ENCODE peak calls at places on chromosomes 2 and 18, in six cellular contexts. G, A, V, J, Q and E are unnamed samples.

GRCh38 chr2:60377825-60378224 is 175.6 kb downstream of the BCL11A start:
- DNase-seq in Q (no peak), J (no peak), G (no peak), A (no peak), V (no peak), E (no peak)

GRCh38 chr2:163191372-163191771 is 352.8 kb upstream of the KCNH7 start:
- DNase-seq in V (no peak), J (peak), A (no peak), Q (peak), G (no peak), E (no peak)

GRCh38 chr2:195472835-195473234 is 184.2 kb upstream of the SLC39A10 start:
- DNase-seq in G (no peak), V (no peak), Q (no peak), J (no peak), A (no peak), E (no peak)

GRCh38 chr2:173590278-173590811 is 235.7 kb downstream of the CDCA7 start:
- DNase-seq in A (no peak), G (peak), J (no peak), V (no peak), Q (peak), E (no peak)

GRCh38 chr2:99809259-99809900 is 319.6 kb upstream of the REV1 start:
- DNase-seq in G (no peak), A (no peak), V (no peak), Q (no peak), J (no peak), E (no peak)

GRCh38 chr2:204842731-204843490 is 297.6 kb downstream of the PARD3B start:
- DNase-seq in V (no peak), J (no peak), Q (peak), A (no peak), G (peak), E (no peak)

GRCh38 chr2:239390546-239391285 is 10.1 kb downstream of the HDAC4 start:
- DNase-seq in A (no peak), J (no peak), V (no peak), Q (no peak), G (no peak), E (peak)

GRCh38 chr2:209259767-209260166 is 164.1 kb upstream of the MAP2 start:
- DNase-seq in J (no peak), V (no peak), A (no peak), Q (no peak), G (no peak), E (no peak)

GRCh38 chr2:220000080-220000479 is 372.6 kb downstream of the SLC4A3 start:
- DNase-seq in G (no peak), V (no peak), A (no peak), J (no peak), Q (no peak), E (no peak)

GRCh38 chr18:77206676-77207370 is 42.8 kb upstream of the GALR1 start:
- DNase-seq in Q (no peak), G (no peak), A (peak), J (no peak), V (no peak), E (no peak)

GRCh38 chr18:75582406-75582821 is 154.9 kb upstream of the SMIM21 start:
- DNase-seq in Q (no peak), J (no peak), V (no peak), G (no peak), A (no peak), E (no peak)

GRCh38 chr2:49973917-49974368 is 819.6 kb upstream of the FSHR start:
- DNase-seq in Q (peak), V (peak), J (peak), G (no peak), A (no peak), E (no peak)

GRCh38 chr2:29317801-29318485 is 202.7 kb downstream of the CLIP4 start:
- DNase-seq in G (peak), A (no peak), J (no peak), Q (peak), V (no peak), E (no peak)

GRCh38 chr18:1002653-1003178 is 98.0 kb downstream of the ADCYAP1 start:
- DNase-seq in A (no peak), V (no peak), Q (peak), J (no peak), G (peak), E (no peak)

GRCh38 chr2:65389476-65389875 is 42.9 kb downstream of the SPRED2 start:
- DNase-seq in J (no peak), G (no peak), Q (peak), A (no peak), V (no peak), E (no peak)
- TF ChIP-seq CTCF in J (no peak), G (no peak), Q (no peak), A (no peak), V (no peak), E (no peak)

GRCh38 chr2:8662239-8662879 is 19.5 kb upstream of the ID2 start:
- DNase-seq in Q (peak), V (no peak), G (peak), J (no peak), A (no peak), E (no peak)
- TF ChIP-seq CTCF in Q (peak), V (no peak), G (no peak), J (no peak), A (peak), E (no peak)

GRCh38 chr18:59402432-59403090 is 43.5 kb upstream of the LMAN1 start:
- DNase-seq in V (peak), A (no peak), G (peak), J (peak), Q (peak), E (peak)
- TF ChIP-seq CTCF in V (peak), A (peak), G (peak), J (peak), Q (peak), E (no peak)

GRCh38 chr18:23740105-23740830 is 51.0 kb downstream of the LAMA3 start:
- DNase-seq in A (no peak), G (peak), J (no peak), Q (no peak), V (no peak), E (no peak)

GRCh38 chr18:23738575-23738974 is 49.3 kb downstream of the LAMA3 start:
- DNase-seq in G (no peak), V (no peak), Q (no peak), J (no peak), A (no peak), E (no peak)

GRCh38 chr18:23745366-23745765 is 56.1 kb downstream of the LAMA3 start:
- DNase-seq in G (no peak), V (no peak), Q (no peak), J (no peak), A (no peak), E (no peak)

GRCh38 chr18:23746851-23747250 is 57.6 kb downstream of the LAMA3 start:
- DNase-seq in A (no peak), J (no peak), Q (no peak), G (no peak), V (no peak), E (no peak)

GRCh38 chr18:23743733-23744333 is 54.6 kb downstream of the LAMA3 start:
- DNase-seq in V (no peak), J (no peak), A (no peak), G (no peak), Q (peak), E (no peak)
- TF ChIP-seq CTCF in V (no peak), J (no peak), A (no peak), G (no peak), Q (no peak), E (no peak)